ENCODE peak calls at places on chromosomes 6 and 20, in four cellular contexts. Y, F, N and E are unnamed samples.

GRCh38 chr20:48697845-48698491 is 129.8 kb downstream of the PREX1 start:
- DNase-seq in Y (peak; percentile 99), F (no peak), N (peak; percentile 79), E (peak; percentile 52)

GRCh38 chr20:6582449-6582848 is 185.0 kb upstream of the BMP2 start:
- DNase-seq in Y (no peak), F (no peak), N (no peak), E (no peak)

GRCh38 chr6:31978831-31979230 is 3.0 kb upstream of the C4A start:
- DNase-seq in Y (no peak), F (no peak), N (no peak), E (no peak)

GRCh38 chr20:4427936-4428581 is 293.6 kb upstream of the PRND start:
- DNase-seq in Y (no peak), F (no peak), N (no peak), E (no peak)

GRCh38 chr6:33430334-33430733 is 10.5 kb downstream of the SYNGAP1 start:
- DNase-seq in Y (no peak), F (no peak), N (no peak), E (no peak)

GRCh38 chr6:44730771-44731391 is 343.4 kb downstream of the CDC5L start:
- DNase-seq in Y (peak; percentile 85), F (peak; percentile 74), N (peak; percentile 79), E (peak; percentile 74)

GRCh38 chr20:20743511-20744169 is 31.2 kb upstream of the RALGAPA2 start:
- DNase-seq in Y (no peak), F (peak; percentile 59), N (peak; percentile 49), E (peak; percentile 50)

GRCh38 chr6:431504-431903 is 40.0 kb downstream of the IRF4 start:
- DNase-seq in Y (no peak), F (no peak), N (no peak), E (no peak)

GRCh38 chr20:2302369-2302768 is 6.6 kb downstream of the TGM3 start:
- DNase-seq in Y (no peak), F (no peak), N (no peak), E (no peak)

GRCh38 chr6:148342146-148343027 is at the start of gene SASH1:
- DNase-seq in Y (peak; percentile 61), F (peak; percentile 97), N (peak; percentile 80), E (peak; percentile 83)

GRCh38 chr20:51275816-51276215 is 252.9 kb upstream of the KCNG1 start:
- DNase-seq in Y (no peak), F (no peak), N (peak; percentile 28), E (no peak)

GRCh38 chr6:108793449-108794134 is 54.6 kb upstream of the ARMC2 start:
- DNase-seq in Y (no peak), F (no peak), N (no peak), E (peak; percentile 57)